ENCODE peak calls at places on chromosome 15, in four cellular contexts. Y is heart left ventricle, B is cardiac muscle cell, G is upper lobe of left lung. M is an unnamed sample.

GRCh38 chr15:66236806-66237205 is 16.7 kb downstream of the MEGF11 start:
- DNase-seq in B (no peak), G (no peak), Y (no peak), M (no peak)

GRCh38 chr15:63308947-63309346 is 31.5 kb downstream of the APH1B start:
- DNase-seq in B (no peak), Y (no peak), G (no peak), M (no peak)

GRCh38 chr15:77738441-77739437 is 106.0 kb upstream of the LINGO1 start:
- DNase-seq in Y (no peak), G (no peak), B (no peak), M (no peak)

GRCh38 chr15:77497108-77497737 is 76.5 kb downstream of the HMG20A start:
- DNase-seq in B (peak), Y (peak), G (no peak), M (peak)

GRCh38 chr15:28124841-28125240 is 25.7 kb upstream of the OCA2 start:
- DNase-seq in B (no peak), Y (no peak), G (no peak), M (no peak)

GRCh38 chr15:57091626-57092025 is 173.2 kb downstream of the TCF12 start:
- DNase-seq in Y (no peak), G (no peak), B (no peak), M (no peak)

GRCh38 chr15:92158426-92158825 is 235.3 kb upstream of the ST8SIA2 start:
- DNase-seq in G (no peak), B (no peak), Y (no peak), M (no peak)

GRCh38 chr15:64687167-64688085 is 88.0 kb downstream of the RBPMS2 start:
- DNase-seq in B (no peak), Y (no peak), G (no peak), M (peak)

GRCh38 chr15:35603298-35603697 is 57.3 kb upstream of the DPH6 start:
- DNase-seq in Y (no peak), G (no peak), B (peak), M (no peak)

GRCh38 chr15:68063606-68064005 is 9.5 kb downstream of the PIAS1 start:
- DNase-seq in B (no peak), Y (no peak), G (no peak), M (no peak)

GRCh38 chr15:40955930-40956542 is 2.8 kb downstream of the CHAC1 start:
- DNase-seq in G (no peak), Y (no peak), B (no peak), M (peak)

GRCh38 chr15:24761704-24762302 is 86.2 kb downstream of the NPAP1 start:
- DNase-seq in G (no peak), B (peak), Y (no peak), M (no peak)

GRCh38 chr15:58307313-58307961 is 124.4 kb upstream of the LIPC start:
- DNase-seq in G (no peak), B (peak), Y (no peak), M (no peak)

GRCh38 chr15:82855286-82856092 is 46.1 kb downstream of the WHAMM start:
- DNase-seq in G (no peak), Y (no peak), B (no peak), M (no peak)

GRCh38 chr15:94070341-94071275 is 160.8 kb upstream of the MCTP2 start:
- DNase-seq in Y (no peak), B (no peak), G (peak), M (peak)
- H3K4me3 ChIP-seq in Y (no peak), B (no peak), G (no peak), M (peak)

DNA sequence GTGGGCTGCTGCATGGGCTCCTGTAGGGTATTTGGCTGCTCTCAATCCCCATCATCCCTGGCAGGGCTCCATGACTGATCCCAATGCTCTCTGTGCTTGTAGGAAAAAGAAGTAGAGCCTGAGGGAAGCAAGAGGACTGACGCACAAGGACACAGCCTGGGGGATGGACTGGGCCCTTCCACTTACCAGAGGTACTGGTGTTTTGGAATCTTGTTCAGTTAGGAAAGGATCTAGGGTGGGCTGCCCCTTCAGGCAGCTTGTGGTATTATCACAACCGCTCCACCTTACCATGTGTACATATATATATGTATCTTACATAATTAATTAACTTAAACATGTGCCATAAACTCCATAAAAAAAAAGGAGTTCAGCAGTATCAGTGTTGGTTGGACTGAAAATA is 1.3 kb downstream of the SLC28A2 start:
- DNase-seq in G (no peak), B (no peak), Y (no peak), M (no peak)
- TF ChIP-seq CTCF in G (no peak), B (peak), Y (no peak), M (peak)

GRCh38 chr15:50970524-50970923 is 62.0 kb downstream of the AP4E1 start:
- DNase-seq in G (no peak), Y (no peak), B (no peak), M (no peak)

GRCh38 chr15:50973605-50974004 is 65.1 kb downstream of the AP4E1 start:
- DNase-seq in B (no peak), G (no peak), Y (no peak), M (no peak)

GRCh38 chr15:50968353-50968752 is 59.9 kb downstream of the AP4E1 start:
- DNase-seq in G (no peak), Y (no peak), B (no peak), M (no peak)

GRCh38 chr15:50971542-50971941 is 63.1 kb downstream of the AP4E1 start:
- DNase-seq in Y (no peak), B (no peak), G (no peak), M (no peak)

GRCh38 chr15:50971115-50971514 is 62.6 kb downstream of the AP4E1 start:
- DNase-seq in G (no peak), Y (no peak), B (no peak), M (no peak)
- H3K4me3 ChIP-seq in G (no peak), Y (no peak), B (no peak), M (no peak)

DNA sequence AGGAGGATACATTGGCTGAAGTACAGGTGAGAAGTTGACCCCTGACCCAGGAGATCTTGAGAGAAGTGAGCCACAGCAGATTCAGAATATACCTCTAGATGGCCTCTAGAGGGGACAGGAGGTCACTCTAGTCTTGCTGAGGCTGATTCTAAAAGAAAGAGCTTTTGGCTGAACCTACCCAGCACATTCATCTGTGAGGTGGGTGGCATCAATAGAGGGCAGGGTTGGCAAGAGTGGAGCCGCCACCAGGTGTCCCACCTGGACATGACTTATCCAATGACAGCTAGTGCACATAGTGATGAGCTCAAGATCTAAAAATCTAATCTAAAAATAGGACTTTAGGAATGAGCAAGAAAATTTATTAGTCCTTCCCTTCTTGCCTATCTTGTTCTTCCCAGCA is 51.6 kb downstream of the CYP19A1 start:
- DNase-seq in G (no peak), B (no peak), Y (no peak), M (no peak)
- TF ChIP-seq CTCF in G (no peak), B (no peak), Y (peak), M (no peak)

DNA sequence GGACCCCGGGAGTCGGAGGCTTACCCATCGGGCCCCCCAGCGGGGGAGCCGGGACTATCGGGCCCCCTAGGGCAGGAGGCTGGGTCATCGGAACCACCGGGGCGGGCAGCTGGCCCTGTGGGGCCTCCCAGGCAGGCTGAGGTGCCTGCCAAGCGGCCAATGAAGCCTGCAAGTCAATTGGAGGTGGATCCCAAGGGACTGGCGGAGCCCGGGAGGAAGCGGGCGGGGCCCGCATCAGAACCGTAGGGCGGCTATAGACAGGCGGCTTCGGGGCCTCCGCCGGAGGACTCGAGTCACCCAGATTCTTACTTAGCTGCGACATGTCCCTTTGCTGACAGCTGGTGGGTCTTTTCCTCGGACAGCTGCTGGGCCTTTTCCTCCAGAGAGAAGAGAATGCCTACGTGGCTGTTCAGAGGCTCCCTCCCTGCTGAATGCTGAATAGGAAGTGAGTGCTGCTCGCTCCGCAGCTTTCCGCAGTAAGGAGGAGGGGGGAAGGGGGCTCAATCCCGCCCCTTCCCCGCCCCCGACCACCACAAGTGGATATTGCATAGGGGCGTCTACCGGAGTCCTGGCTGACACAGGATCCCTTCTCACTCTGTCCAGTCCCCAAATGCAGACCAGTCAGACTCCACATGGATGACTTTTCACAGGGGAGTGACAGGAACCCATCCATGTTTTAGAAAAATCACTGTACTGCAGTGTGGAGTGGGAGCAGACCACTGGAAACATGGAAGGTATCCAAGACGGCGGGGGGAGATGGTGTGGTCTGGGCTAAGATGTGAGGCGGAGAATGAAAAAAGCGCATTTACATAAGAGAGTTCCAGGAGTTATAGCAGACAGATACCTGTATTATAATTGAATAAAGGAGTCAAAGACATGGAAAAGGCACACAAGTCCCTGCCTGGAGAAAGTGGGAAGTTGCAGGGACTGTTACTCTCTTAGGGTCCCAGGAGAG is at the start of gene MAGEL2:
- DNase-seq in G (no peak), Y (no peak), B (peak), M (no peak)
- H3K4me3 ChIP-seq in G (peak), Y (peak), B (peak), M (peak)

DNA sequence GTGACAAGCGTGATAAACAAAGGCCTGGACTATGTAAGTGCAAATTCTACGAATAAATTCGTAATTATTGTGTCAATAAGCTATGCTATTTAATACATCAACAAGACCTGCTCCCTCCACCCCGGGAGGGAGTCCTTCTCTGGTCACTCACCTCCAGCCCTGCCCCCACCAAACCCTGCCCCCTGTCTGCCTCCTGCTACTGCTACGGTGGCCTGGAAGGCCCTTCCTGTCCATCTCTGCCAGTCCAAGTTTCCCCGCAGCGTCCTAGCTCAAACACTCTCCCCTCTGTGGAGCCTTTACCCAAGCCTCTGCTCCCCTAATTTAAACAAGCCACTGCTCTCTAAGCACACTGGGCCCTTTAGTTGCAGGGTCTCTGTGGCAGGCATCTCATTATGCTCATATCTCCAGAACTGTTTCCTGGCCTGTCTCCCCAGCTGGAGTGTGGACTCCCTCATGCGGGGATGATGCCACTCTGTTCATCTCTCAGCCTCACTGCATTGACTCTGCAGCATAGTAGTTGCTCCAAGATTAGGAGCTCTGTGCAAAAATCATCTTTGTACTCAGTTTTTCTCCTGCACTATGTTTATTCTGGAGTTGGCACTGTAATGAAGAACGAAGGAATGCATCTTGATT is 241.2 kb downstream of the NTRK3 start:
- DNase-seq in B (no peak), Y (peak), G (no peak), M (peak)
- TF ChIP-seq CTCF in B (no peak), Y (no peak), G (no peak), M (no peak)

DNA sequence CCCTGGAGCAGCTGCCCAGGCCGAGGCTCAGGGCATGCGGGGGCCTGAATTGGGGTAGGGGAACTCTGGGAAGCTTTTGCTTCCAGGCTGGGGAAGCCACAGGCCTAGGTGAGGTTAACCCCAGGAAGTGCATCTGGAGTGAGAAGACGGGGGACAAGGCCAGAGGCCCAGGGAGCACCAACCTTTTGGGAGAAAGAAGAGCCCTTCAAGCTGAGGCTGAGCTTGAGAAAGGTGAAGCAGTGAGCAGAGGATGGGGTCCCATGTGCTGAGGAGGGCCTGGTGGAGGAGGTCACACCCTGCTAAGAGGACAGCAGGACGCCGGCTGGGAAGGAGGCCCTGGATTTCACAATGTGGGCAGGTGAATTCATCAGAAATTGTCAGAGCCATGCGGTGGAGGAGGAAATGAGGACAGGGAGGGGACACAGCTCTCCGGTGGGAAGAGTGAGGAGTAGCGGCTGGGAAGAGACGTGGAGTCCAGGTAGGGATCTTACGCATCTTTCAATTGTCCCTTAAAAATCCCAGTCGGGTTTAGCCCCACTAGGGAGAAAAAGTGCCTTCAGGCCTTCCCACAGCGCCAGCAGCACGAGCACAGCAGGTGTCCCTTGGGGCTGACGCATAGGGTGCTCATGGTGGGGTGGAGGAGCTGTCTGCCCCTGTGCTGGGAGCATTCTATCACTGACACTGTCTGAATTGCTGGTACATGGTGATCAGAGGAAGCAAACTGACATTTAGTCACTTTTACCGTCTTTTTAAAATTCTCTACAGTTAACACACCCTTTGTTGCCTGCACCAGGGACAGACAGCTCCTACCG is 50.9 kb downstream of the HCN4 start:
- DNase-seq in G (no peak), Y (no peak), B (no peak), M (no peak)
- H3K4me3 ChIP-seq in G (no peak), Y (no peak), B (no peak), M (no peak)

DNA sequence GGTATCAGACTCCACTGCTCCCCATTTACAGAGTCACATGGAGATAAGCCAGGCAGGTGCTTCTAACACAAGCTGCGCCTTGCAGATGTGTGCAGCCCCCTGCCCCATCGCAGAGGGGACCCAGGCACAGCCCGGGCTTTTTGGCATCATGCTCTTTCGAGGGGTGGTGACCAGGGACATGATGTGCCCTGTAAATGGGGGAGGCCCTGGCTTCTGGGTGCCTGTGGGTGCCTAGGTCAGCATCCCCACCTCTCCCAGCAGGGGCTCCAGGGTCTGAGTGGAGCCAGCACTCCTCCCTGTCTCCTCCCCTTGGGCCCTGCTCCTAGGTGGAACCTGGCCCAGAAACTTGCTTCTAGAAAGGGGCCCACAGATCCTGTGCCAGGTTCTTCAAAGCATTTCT is 15.2 kb downstream of the TRPM1 start:
- DNase-seq in B (no peak), Y (no peak), G (no peak), M (no peak)
- TF ChIP-seq CTCF in B (no peak), Y (no peak), G (no peak), M (no peak)

DNA sequence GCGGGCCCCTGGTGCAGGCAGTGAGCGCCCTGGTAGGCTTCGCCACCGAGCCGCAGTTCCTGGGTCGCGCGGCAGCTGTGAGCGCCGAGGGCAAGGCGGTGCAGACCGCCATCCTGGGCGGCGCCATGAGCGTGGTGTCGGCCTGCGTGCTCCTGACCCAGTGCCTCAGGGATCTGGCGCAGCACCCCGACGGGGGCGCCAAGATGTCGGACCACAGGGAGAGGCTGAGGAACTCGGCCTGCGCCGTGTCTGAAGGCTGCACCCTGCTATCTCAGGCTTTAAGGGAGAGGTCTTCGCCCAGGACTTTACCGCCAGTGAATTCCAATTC is 2.3 kb downstream of the TLNRD1 start:
- DNase-seq in Y (peak), B (no peak), G (no peak), M (no peak)
- H3K4me3 ChIP-seq in Y (peak), B (no peak), G (peak), M (peak)